ENCODE peak calls at places on chromosomes 5 and 9, in six cellular contexts. P is osteocyte; S is HepG2; Q is neural progenitor cell; D is fibroblast of lung; N is CD8-positive, alpha-beta T cell. K is an unnamed sample.
A peak's percentile ranks its signal among the peaks of the same experiment; 100 is the strongest.

GRCh38 chr9:135896626-135897025 is 10.7 kb downstream of the CAMSAP1 start:
- DNase-seq in Q (no peak), P (no peak), N (no peak), D (no peak), S (no peak), K (no peak)

GRCh38 chr9:87716141-87716540 is 9.8 kb upstream of the CTSL start:
- DNase-seq in S (no peak), Q (no peak), P (no peak), N (no peak), D (no peak), K (no peak)

GRCh38 chr5:79107020-79107796 is 4.4 kb upstream of the BHMT start:
- DNase-seq in D (no peak), P (no peak), N (no peak), S (no peak), Q (no peak), K (no peak)

GRCh38 chr5:160643588-160643987 is 208.4 kb downstream of the ATP10B start:
- DNase-seq in N (no peak), S (no peak), Q (no peak), D (no peak), P (no peak), K (no peak)

GRCh38 chr9:91197232-91198181 is 164.2 kb downstream of the AUH start:
- DNase-seq in D (peak; percentile 100), S (peak; percentile 99), N (no peak), P (no peak), Q (no peak), K (peak; percentile 13)

GRCh38 chr5:81172710-81173109 is 60.4 kb upstream of the CKMT2 start:
- DNase-seq in Q (no peak), P (no peak), N (no peak), S (no peak), D (no peak), K (no peak)

GRCh38 chr5:8813180-8813579 is 732.7 kb downstream of the SEMA5A start:
- DNase-seq in D (peak; percentile 53), P (no peak), S (no peak), Q (no peak), N (no peak), K (no peak)

GRCh38 chr9:36847781-36848673 is 186.0 kb downstream of the PAX5 start:
- DNase-seq in Q (peak; percentile 89), P (no peak), S (no peak), N (no peak), D (no peak), K (peak; percentile 73)

GRCh38 chr9:135503371-135504261 is 3.1 kb downstream of the MRPS2 start:
- DNase-seq in Q (no peak), D (no peak), P (no peak), N (no peak), S (no peak), K (no peak)

GRCh38 chr5:389197-389821 is 53.7 kb upstream of the EXOC3 start:
- DNase-seq in Q (no peak), N (no peak), S (no peak), D (no peak), P (peak; percentile 64), K (no peak)

GRCh38 chr9:97820373-97820772 is 32.7 kb upstream of the FOXE1 start:
- DNase-seq in S (no peak), D (no peak), N (no peak), Q (no peak), P (no peak), K (no peak)

GRCh38 chr9:89433826-89434225 is 64.1 kb downstream of the SEMA4D start:
- DNase-seq in S (no peak), D (no peak), Q (no peak), P (no peak), N (no peak), K (no peak)

GRCh38 chr5:66454186-66455078 is 141.8 kb upstream of the MAST4 start:
- DNase-seq in P (no peak), N (no peak), D (peak; percentile 34), Q (no peak), S (no peak), K (no peak)

GRCh38 chr5:109365653-109366052 is 44.1 kb downstream of the PJA2 start:
- DNase-seq in S (no peak), P (no peak), N (no peak), D (peak; percentile 9), Q (no peak), K (no peak)

GRCh38 chr9:126154182-126154827 is 172.3 kb upstream of the MVB12B start:
- DNase-seq in D (no peak), N (no peak), P (peak; percentile 65), Q (no peak), S (no peak), K (no peak)

GRCh38 chr9:37523916-37524315 is 38.2 kb downstream of the POLR1E start:
- DNase-seq in D (no peak), N (no peak), Q (no peak), S (no peak), P (no peak), K (no peak)

GRCh38 chr5:60672693-60673264 is 27.2 kb downstream of the DEPDC1B start:
- DNase-seq in D (no peak), S (peak; percentile 98), Q (no peak), P (no peak), N (no peak), K (no peak)

GRCh38 chr5:119328753-119329602 is 26.8 kb upstream of the TNFAIP8 start:
- DNase-seq in Q (no peak), D (peak; percentile 93), P (no peak), N (peak; percentile 46), S (no peak), K (no peak)

GRCh38 chr5:91503321-91503720 is 120.2 kb upstream of the ARRDC3 start:
- DNase-seq in Q (no peak), P (no peak), D (peak; percentile 17), S (no peak), N (no peak), K (no peak)

GRCh38 chr9:137724114-137724445 is 105.3 kb downstream of the EHMT1 start:
- DNase-seq in P (no peak), S (no peak), D (no peak), Q (peak; percentile 59), N (no peak), K (no peak)

GRCh38 chr5:116502616-116503015 is 72.0 kb downstream of the SEMA6A start:
- DNase-seq in D (peak; percentile 69), S (no peak), N (no peak), P (no peak), Q (no peak), K (no peak)

GRCh38 chr5:127492854-127493738 is 24.3 kb upstream of the PRRC1 start:
- DNase-seq in N (no peak), Q (peak; percentile 38), P (no peak), S (peak; percentile 30), D (peak; percentile 72), K (no peak)

DNA sequence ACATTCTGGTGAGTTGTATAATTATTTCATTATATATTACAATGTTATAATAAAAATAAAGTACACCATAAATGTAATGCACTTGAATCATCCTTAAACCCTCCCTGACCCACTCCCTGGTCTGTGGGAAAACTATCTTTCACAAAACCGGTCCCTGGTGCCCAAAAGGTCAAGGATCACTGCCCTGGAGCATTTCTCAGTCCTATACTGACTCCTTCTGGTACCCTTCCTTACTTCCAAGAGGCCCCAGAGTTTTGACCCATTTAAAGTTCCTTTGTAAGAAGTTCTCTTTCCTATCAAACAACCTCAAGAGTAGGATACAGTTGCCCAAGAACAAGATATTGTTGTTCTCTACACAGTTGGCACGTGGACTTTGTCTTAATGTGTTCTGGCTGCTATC is 88.9 kb upstream of the TRPM3 start:
- DNase-seq in Q (peak; percentile 25), P (no peak), N (no peak), D (no peak), S (no peak), K (no peak)
- TF ChIP-seq CTCF in Q (peak; percentile 39), P (no peak), N (no peak), D (no peak), S (peak; percentile 36), K (no peak)

GRCh38 chr5:175617447-175617846 is 40.4 kb upstream of the HRH2 start:
- DNase-seq in P (no peak), S (no peak), Q (no peak), N (no peak), D (no peak), K (no peak)
- TF ChIP-seq CTCF in P (no peak), S (peak; percentile 31), Q (peak; percentile 35), N (no peak), D (no peak), K (no peak)

DNA sequence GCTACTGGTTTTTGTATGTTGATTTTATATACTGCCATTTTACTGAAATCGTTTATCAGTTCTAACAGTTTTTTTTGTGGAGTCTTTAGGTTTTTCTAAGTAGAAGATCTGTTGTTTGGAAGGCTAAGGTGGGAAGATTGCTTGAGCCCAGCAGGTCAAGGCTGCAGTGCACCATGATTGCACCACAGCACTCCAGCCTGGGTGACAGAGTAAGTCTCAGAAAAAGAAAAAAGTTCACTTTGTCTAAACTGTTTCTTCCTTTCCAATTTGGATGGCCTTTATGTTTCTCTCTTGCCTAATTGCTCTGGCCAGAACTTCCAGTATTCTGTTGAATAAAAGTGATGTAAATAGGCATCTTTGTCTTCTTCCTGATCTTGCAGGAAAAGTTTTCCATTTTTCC is 124.5 kb upstream of the LRRTM2 start:
- DNase-seq in S (no peak), D (no peak), N (no peak), P (peak; percentile 3), Q (no peak), K (no peak)
- TF ChIP-seq CTCF in S (no peak), D (no peak), N (no peak), P (no peak), Q (no peak), K (no peak)

GRCh38 chr9:108400267-108400666 is 455.5 kb downstream of the ACTL7B start:
- DNase-seq in N (no peak), D (no peak), S (no peak), P (no peak), Q (no peak), K (no peak)
- TF ChIP-seq CTCF in N (no peak), D (no peak), S (no peak), P (peak; percentile 22), Q (no peak), K (no peak)

GRCh38 chr9:113150670-113151591 is at the start of gene SLC31A2:
- DNase-seq in D (peak; percentile 76), P (peak; percentile 94), N (peak; percentile 79), Q (peak; percentile 96), S (peak; percentile 77), K (peak; percentile 95)
- TF ChIP-seq CTCF in D (peak; percentile 20), P (peak; percentile 50), N (peak; percentile 33), Q (peak; percentile 57), S (peak; percentile 79), K (peak; percentile 34)

DNA sequence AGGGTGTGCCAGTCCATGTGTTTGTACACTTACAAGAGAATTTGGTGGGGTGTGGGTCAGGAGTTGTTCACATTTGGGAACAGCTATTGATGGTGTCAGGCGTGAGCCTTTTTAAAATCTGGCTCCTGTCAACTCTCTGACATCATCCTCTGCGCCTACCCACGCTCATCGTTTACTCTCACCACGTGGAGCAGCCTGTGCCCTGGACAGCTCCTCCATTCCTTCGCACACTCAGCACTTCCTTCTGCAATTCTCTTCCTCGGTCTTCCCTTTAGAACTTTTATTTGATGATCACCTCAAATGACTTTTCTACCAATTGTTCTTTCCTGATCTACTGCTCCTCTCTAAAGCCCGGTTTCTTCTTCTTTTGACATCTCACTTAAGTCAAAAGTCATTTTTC is 42.1 kb upstream of the GNAQ start:
- DNase-seq in P (no peak), N (no peak), S (no peak), D (no peak), Q (no peak), K (no peak)
- TF ChIP-seq CTCF in P (no peak), N (no peak), S (no peak), D (no peak), Q (no peak), K (no peak)

GRCh38 chr5:93741136-93741811 is at the start of gene POU5F2:
- DNase-seq in N (no peak), P (no peak), D (no peak), Q (no peak), S (no peak), K (no peak)
- TF ChIP-seq CTCF in N (no peak), P (no peak), D (no peak), Q (peak; percentile 16), S (no peak), K (no peak)